ENCODE peak calls at places on chromosome 13, in nine cellular contexts. S, Q, Y, X, H, T, B, R and J are unnamed samples.

GRCh38 chr13:106117035-106117434 is 418.4 kb downstream of the EFNB2 start:
- DNase-seq in S (no peak), Q (no peak), Y (no peak), X (no peak), H (peak; percentile 58), T (peak; percentile 29), B (no peak), R (no peak), J (no peak)

GRCh38 chr13:20128459-20128927 is 32.4 kb downstream of the GJA3 start:
- DNase-seq in S (no peak), Q (no peak), Y (no peak), X (no peak), H (no peak), T (no peak), B (no peak), R (no peak), J (no peak)

GRCh38 chr13:75489502-75490263 is 7.7 kb upstream of the TBC1D4 start:
- DNase-seq in S (no peak), Q (no peak), Y (no peak), X (no peak), H (no peak), T (peak; percentile 71), B (no peak), R (no peak), J (no peak)

GRCh38 chr13:113115363-113116205 is 7.0 kb upstream of the F10 start:
- DNase-seq in S (no peak), Q (no peak), Y (no peak), X (no peak), H (no peak), T (no peak), B (no peak), R (no peak), J (no peak)

GRCh38 chr13:113904411-113904810 is 40.5 kb upstream of the GAS6 start:
- DNase-seq in S (no peak), Q (no peak), Y (no peak), X (peak; percentile 68), H (no peak), T (no peak), B (no peak), R (no peak), J (no peak)

GRCh38 chr13:93226623-93227279 is at the start of gene GPC6:
- DNase-seq in S (peak; percentile 34), Q (no peak), Y (peak; percentile 66), X (peak; percentile 50), H (peak; percentile 82), T (peak; percentile 68), B (no peak), R (no peak), J (no peak)

GRCh38 chr13:59103004-59103768 is 1060.5 kb downstream of the DIAPH3 start:
- DNase-seq in S (no peak), Q (no peak), Y (no peak), X (no peak), H (no peak), T (no peak), B (no peak), R (no peak), J (no peak)

GRCh38 chr13:46801831-46802230 is 4.9 kb upstream of the ESD start:
- DNase-seq in S (no peak), Q (no peak), Y (no peak), X (no peak), H (no peak), T (no peak), B (no peak), R (no peak), J (no peak)

GRCh38 chr13:110065780-110066179 is 241.2 kb downstream of the COL4A1 start:
- DNase-seq in S (no peak), Q (no peak), Y (no peak), X (no peak), H (no peak), T (no peak), B (no peak), R (no peak), J (no peak)

GRCh38 chr13:91347996-91348905 is 764 bp downstream of the MIR17HG start:
- DNase-seq in S (no peak), Q (peak; percentile 46), Y (peak; percentile 84), X (no peak), H (no peak), T (peak; percentile 68), B (no peak), R (peak; percentile 62), J (peak; percentile 71)

GRCh38 chr13:100357764-100358163 is 230.8 kb downstream of the GGACT start:
- DNase-seq in S (no peak), Q (no peak), Y (no peak), X (no peak), H (no peak), T (no peak), B (no peak), R (no peak), J (no peak)

GRCh38 chr13:91185294-91185863 is 162.1 kb upstream of the MIR17HG start:
- DNase-seq in S (no peak), Q (no peak), Y (no peak), X (no peak), H (no peak), T (no peak), B (no peak), R (no peak), J (no peak)

GRCh38 chr13:28582892-28583240 is 76.1 kb upstream of the POMP start:
- DNase-seq in S (no peak), Q (no peak), Y (no peak), X (no peak), H (no peak), T (no peak), B (no peak), R (no peak), J (no peak)

GRCh38 chr13:101739382-101740178 is 287.1 kb downstream of the ITGBL1 start:
- DNase-seq in S (no peak), Q (no peak), Y (no peak), X (no peak), H (no peak), T (no peak), B (no peak), R (no peak), J (no peak)

GRCh38 chr13:107339209-107339608 is 771.3 kb upstream of the ARGLU1 start:
- DNase-seq in S (no peak), Q (no peak), Y (no peak), X (no peak), H (no peak), T (no peak), B (no peak), R (no peak), J (no peak)